ENCODE peak calls at places on chromosomes 7 and 10, in seven cellular contexts. One of them, this sample, is unnamed.

GRCh38 chr7:113087278-113087998 is 811 bp upstream of the GPR85 start:
- DNase-seq in MM.1S: no peak
- DNase-seq in HCT116: no peak
- DNase-seq in fibroblast of lung: peak
- DNase-seq in mammary epithelial cell: no peak
- DNase-seq in PC-3: peak
- DNase-seq in GM23248: peak
- DNase-seq in this sample: peak

GRCh38 chr10:31064334-31064733 is 32.7 kb upstream of the ZNF438 start:
- DNase-seq in GM23248: peak
- DNase-seq in fibroblast of lung: peak
- DNase-seq in mammary epithelial cell: peak
- DNase-seq in PC-3: no peak
- DNase-seq in HCT116: no peak
- DNase-seq in MM.1S: no peak
- DNase-seq in this sample: no peak

GRCh38 chr10:1289591-1289990 is 233.4 kb downstream of the WDR37 start:
- DNase-seq in GM23248: peak
- DNase-seq in PC-3: no peak
- DNase-seq in MM.1S: no peak
- DNase-seq in mammary epithelial cell: peak
- DNase-seq in HCT116: no peak
- DNase-seq in fibroblast of lung: no peak
- DNase-seq in this sample: no peak

GRCh38 chr7:142365410-142365842 is 107.6 kb upstream of the PRSS58 start:
- DNase-seq in HCT116: no peak
- DNase-seq in PC-3: no peak
- DNase-seq in fibroblast of lung: no peak
- DNase-seq in GM23248: no peak
- DNase-seq in mammary epithelial cell: peak
- DNase-seq in MM.1S: no peak
- DNase-seq in this sample: no peak

GRCh38 chr7:90999989-91000979 is 263.9 kb upstream of the FZD1 start:
- DNase-seq in HCT116: no peak
- DNase-seq in MM.1S: no peak
- DNase-seq in fibroblast of lung: peak
- DNase-seq in mammary epithelial cell: peak
- DNase-seq in GM23248: peak
- DNase-seq in PC-3: peak
- DNase-seq in this sample: peak

GRCh38 chr10:1022413-1022812 is 3.2 kb downstream of the IDI2 start:
- DNase-seq in MM.1S: no peak
- DNase-seq in mammary epithelial cell: no peak
- DNase-seq in PC-3: no peak
- DNase-seq in GM23248: no peak
- DNase-seq in fibroblast of lung: no peak
- DNase-seq in HCT116: no peak
- DNase-seq in this sample: no peak

GRCh38 chr7:40763319-40764287 is 628.8 kb downstream of the SUGCT start:
- DNase-seq in mammary epithelial cell: no peak
- DNase-seq in fibroblast of lung: peak
- DNase-seq in PC-3: peak
- DNase-seq in HCT116: no peak
- DNase-seq in GM23248: peak
- DNase-seq in MM.1S: peak
- DNase-seq in this sample: no peak

GRCh38 chr10:121500591-121501341 is 97.5 kb downstream of the FGFR2 start:
- DNase-seq in PC-3: no peak
- DNase-seq in MM.1S: no peak
- DNase-seq in fibroblast of lung: no peak
- DNase-seq in mammary epithelial cell: no peak
- DNase-seq in GM23248: no peak
- DNase-seq in HCT116: no peak
- DNase-seq in this sample: no peak

GRCh38 chr7:142537760-142538159 is 211.5 kb upstream of the PRSS1 start:
- DNase-seq in mammary epithelial cell: no peak
- DNase-seq in MM.1S: no peak
- DNase-seq in fibroblast of lung: no peak
- DNase-seq in PC-3: no peak
- DNase-seq in HCT116: no peak
- DNase-seq in GM23248: no peak
- DNase-seq in this sample: no peak

GRCh38 chr10:131310904-131311660 is 439 bp downstream of the TCERG1L start:
- DNase-seq in HCT116: no peak
- DNase-seq in GM23248: peak
- DNase-seq in MM.1S: no peak
- DNase-seq in fibroblast of lung: no peak
- DNase-seq in mammary epithelial cell: no peak
- DNase-seq in PC-3: no peak
- DNase-seq in this sample: peak

GRCh38 chr10:131313377-131313776 is 1.9 kb upstream of the TCERG1L start:
- DNase-seq in MM.1S: no peak
- DNase-seq in mammary epithelial cell: no peak
- DNase-seq in HCT116: no peak
- DNase-seq in PC-3: no peak
- DNase-seq in fibroblast of lung: no peak
- DNase-seq in GM23248: no peak
- DNase-seq in this sample: no peak

GRCh38 chr10:131314148-131314547 is 2.6 kb upstream of the TCERG1L start:
- DNase-seq in PC-3: no peak
- DNase-seq in mammary epithelial cell: no peak
- DNase-seq in fibroblast of lung: no peak
- DNase-seq in GM23248: no peak
- DNase-seq in MM.1S: no peak
- DNase-seq in HCT116: no peak
- DNase-seq in this sample: no peak

GRCh38 chr10:131311661-131312260 is at the start of gene TCERG1L:
- DNase-seq in fibroblast of lung: no peak
- DNase-seq in HCT116: no peak
- DNase-seq in MM.1S: no peak
- DNase-seq in PC-3: no peak
- DNase-seq in GM23248: no peak
- DNase-seq in mammary epithelial cell: no peak
- DNase-seq in this sample: peak

GRCh38 chr10:131312261-131312801 is 810 bp upstream of the TCERG1L start:
- DNase-seq in mammary epithelial cell: no peak
- DNase-seq in fibroblast of lung: no peak
- DNase-seq in MM.1S: no peak
- DNase-seq in PC-3: no peak
- DNase-seq in GM23248: no peak
- DNase-seq in HCT116: no peak
- DNase-seq in this sample: peak
- TF ChIP-seq EZH2 in mammary epithelial cell: no peak
- TF ChIP-seq EZH2 in fibroblast of lung: no peak
- TF ChIP-seq EZH2 in MM.1S: no peak
- TF ChIP-seq EZH2 in PC-3: no peak
- TF ChIP-seq EZH2 in GM23248: no peak
- TF ChIP-seq EZH2 in HCT116: no peak
- TF ChIP-seq EZH2 in this sample: no peak

GRCh38 chr7:80286611-80287010 is 152.0 kb downstream of the GNAI1 start:
- DNase-seq in MM.1S: no peak
- DNase-seq in HCT116: no peak
- DNase-seq in PC-3: no peak
- DNase-seq in fibroblast of lung: no peak
- DNase-seq in mammary epithelial cell: no peak
- DNase-seq in GM23248: no peak
- DNase-seq in this sample: no peak
- TF ChIP-seq EZH2 in MM.1S: no peak
- TF ChIP-seq EZH2 in HCT116: no peak
- TF ChIP-seq EZH2 in PC-3: no peak
- TF ChIP-seq EZH2 in fibroblast of lung: no peak
- TF ChIP-seq EZH2 in mammary epithelial cell: no peak
- TF ChIP-seq EZH2 in GM23248: no peak
- TF ChIP-seq EZH2 in this sample: no peak

GRCh38 chr7:66279912-66280311 is 74.8 kb downstream of the TPST1 start:
- DNase-seq in PC-3: no peak
- DNase-seq in mammary epithelial cell: no peak
- DNase-seq in MM.1S: no peak
- DNase-seq in HCT116: no peak
- DNase-seq in GM23248: no peak
- DNase-seq in fibroblast of lung: no peak
- DNase-seq in this sample: no peak

GRCh38 chr7:66282594-66282935 is 77.4 kb downstream of the TPST1 start:
- DNase-seq in PC-3: no peak
- DNase-seq in mammary epithelial cell: no peak
- DNase-seq in HCT116: no peak
- DNase-seq in fibroblast of lung: no peak
- DNase-seq in MM.1S: no peak
- DNase-seq in GM23248: no peak
- DNase-seq in this sample: no peak

GRCh38 chr7:66281678-66282593 is 76.8 kb downstream of the TPST1 start:
- DNase-seq in GM23248: peak
- DNase-seq in fibroblast of lung: peak
- DNase-seq in mammary epithelial cell: peak
- DNase-seq in MM.1S: no peak
- DNase-seq in PC-3: peak
- DNase-seq in HCT116: peak
- DNase-seq in this sample: no peak

GRCh38 chr7:66277492-66277891 is 72.4 kb downstream of the TPST1 start:
- DNase-seq in mammary epithelial cell: no peak
- DNase-seq in MM.1S: no peak
- DNase-seq in HCT116: no peak
- DNase-seq in fibroblast of lung: no peak
- DNase-seq in PC-3: no peak
- DNase-seq in GM23248: peak
- DNase-seq in this sample: no peak

GRCh38 chr7:66283003-66283920 is 78.1 kb downstream of the TPST1 start:
- DNase-seq in HCT116: peak
- DNase-seq in PC-3: peak
- DNase-seq in MM.1S: no peak
- DNase-seq in mammary epithelial cell: peak
- DNase-seq in fibroblast of lung: peak
- DNase-seq in GM23248: peak
- DNase-seq in this sample: no peak
- TF ChIP-seq EZH2 in HCT116: no peak
- TF ChIP-seq EZH2 in PC-3: no peak
- TF ChIP-seq EZH2 in MM.1S: no peak
- TF ChIP-seq EZH2 in mammary epithelial cell: no peak
- TF ChIP-seq EZH2 in fibroblast of lung: no peak
- TF ChIP-seq EZH2 in GM23248: no peak
- TF ChIP-seq EZH2 in this sample: no peak

GRCh38 chr7:27209933-27210440 is 10.1 kb upstream of the HOXA13 start:
- DNase-seq in MM.1S: no peak
- DNase-seq in PC-3: no peak
- DNase-seq in GM23248: no peak
- DNase-seq in HCT116: no peak
- DNase-seq in mammary epithelial cell: no peak
- DNase-seq in fibroblast of lung: no peak
- DNase-seq in this sample: no peak

GRCh38 chr7:27211694-27212316 is 11.9 kb upstream of the HOXA13 start:
- DNase-seq in PC-3: no peak
- DNase-seq in fibroblast of lung: no peak
- DNase-seq in GM23248: no peak
- DNase-seq in MM.1S: no peak
- DNase-seq in mammary epithelial cell: no peak
- DNase-seq in HCT116: no peak
- DNase-seq in this sample: no peak

GRCh38 chr7:27208998-27209397 is 9.1 kb upstream of the HOXA13 start:
- DNase-seq in HCT116: no peak
- DNase-seq in mammary epithelial cell: no peak
- DNase-seq in MM.1S: no peak
- DNase-seq in fibroblast of lung: no peak
- DNase-seq in GM23248: no peak
- DNase-seq in PC-3: no peak
- DNase-seq in this sample: no peak

GRCh38 chr7:27211084-27211446 is 11.2 kb upstream of the HOXA13 start:
- DNase-seq in MM.1S: no peak
- DNase-seq in PC-3: no peak
- DNase-seq in mammary epithelial cell: no peak
- DNase-seq in HCT116: no peak
- DNase-seq in GM23248: no peak
- DNase-seq in fibroblast of lung: no peak
- DNase-seq in this sample: no peak

DNA sequence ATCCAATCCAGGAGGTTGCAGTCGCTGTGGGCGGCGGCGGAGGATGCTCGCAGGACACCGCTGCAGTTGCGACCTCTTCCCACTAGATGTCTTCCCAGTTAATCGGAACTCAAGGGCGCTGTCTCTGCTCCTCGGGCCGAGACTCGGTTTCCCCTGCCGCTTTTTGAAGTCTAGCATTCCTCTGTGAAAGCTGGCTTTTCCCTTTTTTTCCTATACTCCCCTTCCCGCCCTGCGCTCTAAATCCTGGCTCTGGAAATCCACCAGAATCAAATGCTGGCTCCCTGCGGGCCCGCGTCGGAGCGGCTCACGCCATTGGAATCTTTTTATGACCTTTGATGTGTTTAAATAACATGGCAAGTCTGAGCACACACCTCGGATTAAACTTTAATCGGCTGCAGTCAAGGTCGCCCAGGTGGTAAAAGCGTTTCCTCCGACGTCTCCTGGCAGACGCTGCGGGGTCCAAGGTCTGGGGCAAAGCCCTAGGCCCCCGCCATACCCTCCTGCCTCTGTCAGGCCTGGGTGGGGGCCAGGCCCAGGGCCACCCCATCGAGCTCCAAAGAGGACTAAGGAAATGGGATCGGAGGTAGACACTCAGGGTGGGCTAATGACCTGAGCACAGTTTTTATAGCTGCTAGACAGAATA is 10.7 kb upstream of the HOXA13 start:
- DNase-seq in mammary epithelial cell: peak
- DNase-seq in PC-3: peak
- DNase-seq in fibroblast of lung: peak
- DNase-seq in HCT116: no peak
- DNase-seq in MM.1S: no peak
- DNase-seq in GM23248: peak
- DNase-seq in this sample: peak
- TF ChIP-seq EZH2 in mammary epithelial cell: no peak
- TF ChIP-seq EZH2 in PC-3: no peak
- TF ChIP-seq EZH2 in fibroblast of lung: no peak
- TF ChIP-seq EZH2 in HCT116: no peak
- TF ChIP-seq EZH2 in MM.1S: no peak
- TF ChIP-seq EZH2 in GM23248: no peak
- TF ChIP-seq EZH2 in this sample: peak

GRCh38 chr10:114043532-114044250 is at the start of gene ADRB1:
- DNase-seq in mammary epithelial cell: peak
- DNase-seq in GM23248: peak
- DNase-seq in MM.1S: peak
- DNase-seq in HCT116: peak
- DNase-seq in PC-3: peak
- DNase-seq in fibroblast of lung: peak
- DNase-seq in this sample: peak
- TF ChIP-seq EZH2 in mammary epithelial cell: no peak
- TF ChIP-seq EZH2 in GM23248: peak
- TF ChIP-seq EZH2 in MM.1S: no peak
- TF ChIP-seq EZH2 in HCT116: no peak
- TF ChIP-seq EZH2 in PC-3: no peak
- TF ChIP-seq EZH2 in fibroblast of lung: no peak
- TF ChIP-seq EZH2 in this sample: no peak

GRCh38 chr10:111077715-111078504 is 1.1 kb downstream of the ADRA2A start:
- DNase-seq in fibroblast of lung: no peak
- DNase-seq in HCT116: no peak
- DNase-seq in GM23248: peak
- DNase-seq in PC-3: no peak
- DNase-seq in mammary epithelial cell: no peak
- DNase-seq in MM.1S: no peak
- DNase-seq in this sample: peak
- TF ChIP-seq EZH2 in fibroblast of lung: peak
- TF ChIP-seq EZH2 in HCT116: no peak
- TF ChIP-seq EZH2 in GM23248: no peak
- TF ChIP-seq EZH2 in PC-3: no peak
- TF ChIP-seq EZH2 in mammary epithelial cell: peak
- TF ChIP-seq EZH2 in MM.1S: no peak
- TF ChIP-seq EZH2 in this sample: peak